ENCODE peak calls at places on chromosome 18, in five cellular contexts. J, R, O, L and Q are unnamed samples.

GRCh38 chr18:24015897-24016631 is 1.5 kb downstream of the TTC39C start:
- DNase-seq in J (no peak), O (no peak), L (no peak), R (no peak), Q (no peak)

GRCh38 chr18:13308369-13308768 is 89.8 kb downstream of the LDLRAD4 start:
- DNase-seq in L (peak), R (no peak), O (no peak), J (no peak), Q (no peak)

GRCh38 chr18:58041633-58042032 is 2.4 kb upstream of the NEDD4L start:
- DNase-seq in J (no peak), R (no peak), L (no peak), O (peak), Q (no peak)

GRCh38 chr18:71038196-71038595 is 749.4 kb downstream of the SOCS6 start:
- DNase-seq in J (no peak), O (no peak), R (no peak), L (no peak), Q (no peak)

GRCh38 chr18:36454848-36455458 is 157.4 kb downstream of the FHOD3 start:
- DNase-seq in O (no peak), J (no peak), R (no peak), L (no peak), Q (no peak)

GRCh38 chr18:44246001-44246400 is 434.7 kb upstream of the SETBP1 start:
- DNase-seq in L (no peak), O (no peak), J (no peak), R (no peak), Q (no peak)

GRCh38 chr18:74905245-74905644 is 303.7 kb downstream of the PTGR3 start:
- DNase-seq in J (no peak), L (no peak), R (no peak), O (no peak), Q (no peak)

GRCh38 chr18:5584751-5585417 is 41.1 kb upstream of the EPB41L3 start:
- DNase-seq in R (no peak), L (no peak), J (no peak), O (peak), Q (no peak)

GRCh38 chr18:62766266-62766665 is 50.9 kb downstream of the PHLPP1 start:
- DNase-seq in R (no peak), O (no peak), L (no peak), J (no peak), Q (no peak)

GRCh38 chr18:2923464-2923863 is 76.7 kb downstream of the EMILIN2 start:
- DNase-seq in J (no peak), R (no peak), L (no peak), O (no peak), Q (no peak)

GRCh38 chr18:8097399-8097798 is 511.8 kb upstream of the RAB12 start:
- DNase-seq in L (no peak), O (no peak), J (no peak), R (no peak), Q (no peak)

GRCh38 chr18:26549486-26550435 is 1.4 kb upstream of the KCTD1 start:
- DNase-seq in O (peak), J (peak), R (no peak), L (no peak), Q (peak)

GRCh38 chr18:40760251-40760650 is 1194.8 kb upstream of the PIK3C3 start:
- DNase-seq in O (no peak), L (no peak), J (no peak), R (no peak), Q (no peak)

GRCh38 chr18:50135903-50136302 is 59.0 kb downstream of the MYO5B start:
- DNase-seq in O (no peak), R (no peak), L (no peak), J (no peak), Q (no peak)

GRCh38 chr18:6219116-6219717 is 195.5 kb downstream of the L3MBTL4 start:
- DNase-seq in R (peak), L (no peak), J (no peak), O (peak), Q (peak)

GRCh38 chr18:75874401-75875093 is 447.0 kb upstream of the SMIM21 start:
- DNase-seq in L (no peak), O (no peak), J (no peak), R (no peak), Q (no peak)

GRCh38 chr18:55470826-55471225 is 117.2 kb downstream of the TCF4 start:
- DNase-seq in O (no peak), L (no peak), J (no peak), R (no peak), Q (no peak)

GRCh38 chr18:74496508-74497307 is 545 bp downstream of the CNDP2 start:
- DNase-seq in J (peak), L (no peak), O (peak), R (no peak), Q (no peak)

GRCh38 chr18:48354746-48355260 is 54.4 kb downstream of the ZBTB7C start:
- DNase-seq in O (no peak), J (no peak), L (no peak), R (no peak), Q (no peak)

GRCh38 chr18:14924226-14924625 is 176.3 kb downstream of the ANKRD30B start:
- DNase-seq in O (no peak), J (no peak), R (no peak), L (peak), Q (no peak)

GRCh38 chr18:58443671-58444070 is 185.2 kb downstream of the ALPK2 start:
- DNase-seq in L (no peak), R (no peak), O (no peak), J (no peak), Q (no peak)

GRCh38 chr18:46794607-46795006 is 37.8 kb upstream of the ST8SIA5 start:
- DNase-seq in R (no peak), J (no peak), O (no peak), L (no peak), Q (no peak)

GRCh38 chr18:78716581-78716980 is 263.0 kb upstream of the SALL3 start:
- DNase-seq in J (no peak), R (no peak), L (no peak), O (no peak), Q (no peak)

GRCh38 chr18:9130195-9130594 is 6.4 kb upstream of the ANKRD12 start:
- DNase-seq in R (no peak), J (no peak), L (no peak), O (no peak), Q (no peak)

GRCh38 chr18:36692331-36692730 is 136.5 kb downstream of the TPGS2 start:
- DNase-seq in L (no peak), R (peak), J (no peak), O (no peak), Q (no peak)

GRCh38 chr18:54531402-54532065 is 59.5 kb upstream of the DYNAP start:
- DNase-seq in L (no peak), R (no peak), O (no peak), J (no peak), Q (no peak)

GRCh38 chr18:33804258-33804657 is 226.2 kb downstream of the ASXL3 start:
- DNase-seq in O (peak), R (no peak), J (no peak), L (no peak), Q (no peak)

GRCh38 chr18:9653390-9653789 is 39.0 kb upstream of the PPP4R1 start:
- DNase-seq in J (no peak), O (peak), R (no peak), L (no peak), Q (no peak)

GRCh38 chr18:5542393-5543035 is 1.3 kb downstream of the EPB41L3 start:
- DNase-seq in R (no peak), O (peak), J (no peak), L (no peak), Q (no peak)

GRCh38 chr18:56645415-56646016 is 5.6 kb upstream of the WDR7 start:
- DNase-seq in O (no peak), J (no peak), L (no peak), R (no peak), Q (no peak)

GRCh38 chr18:46152808-46153617 is 48.8 kb downstream of the HAUS1 start:
- DNase-seq in J (no peak), R (no peak), O (no peak), L (no peak), Q (no peak)

GRCh38 chr18:3585656-3586509 is 135.9 kb downstream of the TGIF1 start:
- DNase-seq in J (peak), R (no peak), O (peak), L (peak), Q (peak)

GRCh38 chr18:69400976-69401474 is 337 bp downstream of the DOK6 start:
- DNase-seq in O (peak), L (no peak), R (no peak), J (no peak), Q (peak)